ENCODE peak calls at places on chromosomes 12 and 14, in seven cellular contexts. Y is PC-3; R is right cardiac atrium; N is naive thymus-derived CD4-positive, alpha-beta T cell; D is osteoblast; H is WERI-Rb-1; J is hepatocyte. X is an unnamed sample.

GRCh38 chr12:109744026-109744425 is 30.4 kb downstream of the FAM222A start:
- DNase-seq in Y (no peak), R (peak; percentile 42), N (no peak), D (peak; percentile 26), H (peak; percentile 5), J (no peak), X (no peak)

GRCh38 chr12:102675672-102676071 is 195.3 kb upstream of the IGF1 start:
- DNase-seq in Y (no peak), R (no peak), N (no peak), D (peak; percentile 45), H (no peak), J (no peak), X (no peak)

GRCh38 chr12:28569698-28570411 is 379.6 kb downstream of the CCDC91 start:
- DNase-seq in Y (peak; percentile 72), R (no peak), N (no peak), D (peak; percentile 44), H (no peak), J (no peak), X (no peak)

GRCh38 chr12:108318472-108319275 is 20.4 kb downstream of the CMKLR1 start:
- DNase-seq in Y (no peak), R (no peak), N (no peak), D (no peak), H (no peak), J (no peak), X (no peak)

GRCh38 chr12:71685961-71686657 is at the start of gene TMEM19:
- DNase-seq in Y (peak; percentile 91), R (peak; percentile 96), N (peak; percentile 87), D (peak; percentile 95), H (peak; percentile 90), J (peak; percentile 95), X (peak; percentile 91)

GRCh38 chr12:122126713-122127597 is 47.1 kb downstream of the IL31 start:
- DNase-seq in Y (peak; percentile 46), R (no peak), N (no peak), D (peak; percentile 55), H (no peak), J (no peak), X (no peak)

GRCh38 chr14:67360469-67361206 is 510 bp downstream of the EIF2S1 start:
- DNase-seq in Y (no peak), R (no peak), N (no peak), D (no peak), H (no peak), J (no peak), X (peak; percentile 4)

GRCh38 chr14:105067140-105067968 is 2.1 kb upstream of the GPR132 start:
- DNase-seq in Y (peak; percentile 30), R (peak; percentile 37), N (no peak), D (peak; percentile 91), H (no peak), J (no peak), X (no peak)

GRCh38 chr14:102822311-102822863 is 45.1 kb downstream of the TRAF3 start:
- DNase-seq in Y (peak; percentile 28), R (no peak), N (no peak), D (no peak), H (no peak), J (no peak), X (no peak)

GRCh38 chr12:3214508-3215365 is 137.6 kb downstream of the TSPAN9 start:
- DNase-seq in Y (peak; percentile 16), R (peak; percentile 25), N (no peak), D (no peak), H (peak; percentile 85), J (no peak), X (no peak)

GRCh38 chr12:72995616-72996015 is 723.4 kb downstream of the TRHDE start:
- DNase-seq in Y (no peak), R (no peak), N (no peak), D (no peak), H (no peak), J (no peak), X (no peak)

GRCh38 chr14:51014086-51014485 is 69.8 kb upstream of the PYGL start:
- DNase-seq in Y (peak; percentile 89), R (no peak), N (no peak), D (peak; percentile 82), H (peak; percentile 59), J (peak; percentile 46), X (peak; percentile 62)

GRCh38 chr12:20885552-20885951 is 75.0 kb downstream of the SLCO1B3 start:
- DNase-seq in Y (no peak), R (no peak), N (no peak), D (no peak), H (no peak), J (no peak), X (no peak)

GRCh38 chr14:42683690-42684089 is 1077.0 kb downstream of the LRFN5 start:
- DNase-seq in Y (peak; percentile 19), R (no peak), N (no peak), D (no peak), H (no peak), J (no peak), X (no peak)

GRCh38 chr14:26947265-26947664 is 349.4 kb upstream of the NOVA1 start:
- DNase-seq in Y (no peak), R (no peak), N (no peak), D (no peak), H (no peak), J (no peak), X (no peak)

GRCh38 chr14:39442293-39442692 is 10.1 kb upstream of the FBXO33 start:
- DNase-seq in Y (no peak), R (peak; percentile 88), N (no peak), D (no peak), H (no peak), J (no peak), X (no peak)

GRCh38 chr14:49173765-49174373 is 412.3 kb downstream of the RPS29 start:
- DNase-seq in Y (peak; percentile 88), R (no peak), N (no peak), D (no peak), H (peak; percentile 81), J (peak; percentile 84), X (peak; percentile 86)

GRCh38 chr14:22896760-22897159 is 13.7 kb downstream of the REM2 start:
- DNase-seq in Y (no peak), R (no peak), N (no peak), D (peak; percentile 6), H (no peak), J (no peak), X (no peak)

GRCh38 chr12:108257004-108257403 is 82.1 kb downstream of the CMKLR1 start:
- DNase-seq in Y (no peak), R (no peak), N (no peak), D (no peak), H (no peak), J (no peak), X (no peak)

GRCh38 chr14:92513204-92513965 is at the start of gene RIN3:
- DNase-seq in Y (peak; percentile 16), R (peak; percentile 85), N (peak; percentile 36), D (peak; percentile 96), H (no peak), J (peak; percentile 74), X (peak; percentile 52)

GRCh38 chr14:101554991-101555668 is 6.2 kb upstream of the DIO3 start:
- DNase-seq in Y (no peak), R (peak; percentile 33), N (no peak), D (peak; percentile 89), H (no peak), J (peak; percentile 81), X (no peak)

GRCh38 chr14:104868060-104868740 is 3.1 kb downstream of the CEP170B start:
- DNase-seq in Y (no peak), R (no peak), N (no peak), D (peak; percentile 82), H (no peak), J (no peak), X (no peak)

GRCh38 chr12:121719926-121720414 is 7.4 kb downstream of the TMEM120B start:
- DNase-seq in Y (peak; percentile 53), R (no peak), N (no peak), D (peak; percentile 75), H (peak; percentile 30), J (peak; percentile 40), X (peak; percentile 52)

GRCh38 chr14:22339277-22339676 is 249.7 kb downstream of the DAD1 start:
- DNase-seq in Y (no peak), R (peak; percentile 88), N (no peak), D (peak; percentile 52), H (no peak), J (no peak), X (peak; percentile 11)

DNA sequence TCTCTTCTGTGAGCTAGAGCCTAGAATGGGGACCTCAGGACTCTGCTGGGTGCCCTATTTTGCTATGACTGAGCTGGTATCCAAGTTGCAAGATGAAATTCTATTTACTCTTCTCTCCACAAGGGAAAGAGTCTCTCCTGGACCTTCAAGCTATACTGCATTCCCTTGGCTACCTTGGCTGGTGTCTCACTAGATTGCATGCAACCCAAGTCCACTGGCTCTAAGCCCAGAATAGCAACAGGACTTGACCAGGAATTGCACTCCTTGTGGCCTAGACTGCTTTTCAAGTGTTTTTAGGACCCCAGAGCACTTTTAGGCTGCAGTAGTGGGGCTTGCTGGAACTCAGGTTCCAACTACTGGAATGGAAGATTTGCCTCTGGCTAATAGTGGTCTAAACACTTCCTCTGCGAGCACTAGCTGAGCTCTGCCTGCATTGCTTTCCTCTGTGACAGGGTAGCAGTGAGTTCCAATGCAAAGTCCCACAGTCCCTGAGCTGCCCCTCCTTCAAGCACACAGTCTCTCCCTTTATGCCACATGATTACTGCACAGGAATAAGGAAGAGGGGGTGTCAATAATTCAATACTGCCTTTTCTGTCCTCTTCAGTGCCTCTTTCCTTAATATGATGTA is 1009.1 kb upstream of the FLRT2 start:
- DNase-seq in Y (no peak), R (no peak), N (no peak), D (no peak), H (no peak), J (no peak), X (no peak)
- H3K9me3 ChIP-seq in Y (peaks cover 4% of the 10 kb centered on the region), R (no peaks in the 10 kb centered on the region), N (no peaks in the 10 kb centered on the region), D (no peaks in the 10 kb centered on the region), H (no peaks in the 10 kb centered on the region), J (no peaks in the 10 kb centered on the region), X (no peaks in the 10 kb centered on the region)

DNA sequence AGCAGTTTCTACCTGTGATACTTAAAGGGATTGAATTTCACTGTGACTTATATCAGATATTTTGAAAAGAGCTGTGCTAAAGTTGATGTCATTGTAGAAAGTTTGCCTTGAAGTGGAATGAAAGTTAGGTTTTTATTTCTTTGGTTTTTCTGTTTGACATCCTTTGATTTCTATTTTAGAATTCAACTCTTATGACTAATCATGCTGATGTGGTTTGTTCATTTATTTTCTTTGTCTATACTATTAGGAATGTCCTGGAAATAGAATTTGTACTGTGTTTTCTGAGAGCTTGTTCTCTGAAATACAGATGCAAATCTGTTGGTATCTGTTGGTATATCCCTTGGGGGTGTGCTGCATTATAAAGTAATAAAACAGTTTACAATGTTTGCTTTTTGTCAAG is 3.3 kb downstream of the CNOT2 start:
- DNase-seq in Y (peak; percentile 8), R (no peak), N (no peak), D (peak; percentile 41), H (no peak), J (no peak), X (no peak)
- H3K9me3 ChIP-seq in Y (no peaks in the 10 kb centered on the region), R (no peaks in the 10 kb centered on the region), N (no peaks in the 10 kb centered on the region), D (no peaks in the 10 kb centered on the region), H (no peaks in the 10 kb centered on the region), J (no peaks in the 10 kb centered on the region), X (no peaks in the 10 kb centered on the region)

GRCh38 chr12:46855760-46856159 is 30.0 kb upstream of the SLC38A4 start:
- DNase-seq in Y (no peak), R (no peak), N (no peak), D (no peak), H (no peak), J (no peak), X (no peak)

GRCh38 chr12:46857486-46857885 is 31.7 kb upstream of the SLC38A4 start:
- DNase-seq in Y (no peak), R (no peak), N (no peak), D (no peak), H (no peak), J (no peak), X (no peak)

GRCh38 chr12:46858368-46858767 is 32.6 kb upstream of the SLC38A4 start:
- DNase-seq in Y (no peak), R (no peak), N (no peak), D (no peak), H (no peak), J (no peak), X (no peak)
- H3K9me3 ChIP-seq in Y (peaks cover 33% of the 10 kb centered on the region), R (no peaks in the 10 kb centered on the region), N (no peaks in the 10 kb centered on the region), D (no peaks in the 10 kb centered on the region), H (peaks cover 7% of the 10 kb centered on the region), J (peaks cover 25% of the 10 kb centered on the region), X (peaks cover 41% of the 10 kb centered on the region)

GRCh38 chr14:32968972-32969544 is 30.4 kb downstream of the NPAS3 start:
- DNase-seq in Y (no peak), R (no peak), N (no peak), D (no peak), H (no peak), J (no peak), X (no peak)
- H3K9me3 ChIP-seq in Y (no peaks in the 10 kb centered on the region), R (no peaks in the 10 kb centered on the region), N (no peaks in the 10 kb centered on the region), D (no peaks in the 10 kb centered on the region), H (no peaks in the 10 kb centered on the region), J (no peaks in the 10 kb centered on the region), X (no peaks in the 10 kb centered on the region)

X was measured in A673.